ENCODE peak calls at places on chromosomes 7 and 10, in six cellular contexts. Y is stimulated activated CD4-positive, alpha-beta T cell treated with anti-CD3 and anti-CD28 coated beads, Interleukin-1b, Interleukin-23, amount 100 ng/mL, for 4 hours; A is IMR-90; M is GOT3; U is substantia nigra; Q is RWPE1. C is an unnamed sample.

GRCh38 chr10:5515948-5516761 is 8.6 kb upstream of the CALML3 start:
- DNase-seq in Y (no peak), A (no peak), M (no peak), U (no peak), Q (no peak), C (no peak)

GRCh38 chr7:155656891-155657290 is 12.4 kb downstream of the RBM33 start:
- DNase-seq in Y (no peak), A (no peak), M (no peak), U (no peak), Q (no peak), C (no peak)

GRCh38 chr7:51639661-51640340 is 323.2 kb upstream of the COBL start:
- DNase-seq in Y (no peak), A (no peak), M (no peak), U (no peak), Q (peak), C (no peak)

GRCh38 chr7:55570218-55570873 is 2.0 kb downstream of the VOPP1 start:
- DNase-seq in Y (no peak), A (no peak), M (no peak), U (no peak), Q (no peak), C (no peak)

GRCh38 chr10:78470267-78471103 is 436.8 kb downstream of the RPS24 start:
- DNase-seq in Y (no peak), A (peak), M (no peak), U (no peak), Q (no peak), C (no peak)

GRCh38 chr7:135653285-135654080 is 8.8 kb upstream of the STMP1 start:
- DNase-seq in Y (no peak), A (peak), M (no peak), U (no peak), Q (no peak), C (peak)

GRCh38 chr7:157930441-157930840 is 593.6 kb downstream of the DNAJB6 start:
- DNase-seq in Y (no peak), A (no peak), M (no peak), U (no peak), Q (no peak), C (no peak)

GRCh38 chr7:158492372-158492771 is 95.3 kb downstream of the PTPRN2 start:
- DNase-seq in Y (no peak), A (no peak), M (no peak), U (no peak), Q (no peak), C (no peak)

GRCh38 chr7:16773884-16774283 is 20.3 kb downstream of the TSPAN13 start:
- DNase-seq in Y (no peak), A (no peak), M (no peak), U (no peak), Q (no peak), C (no peak)

GRCh38 chr7:103499976-103500375 is 54.0 kb upstream of the SLC26A5 start:
- DNase-seq in Y (no peak), A (peak), M (no peak), U (no peak), Q (no peak), C (no peak)

GRCh38 chr7:31860925-31861324 is 173.9 kb downstream of the PPP1R17 start:
- DNase-seq in Y (no peak), A (peak), M (no peak), U (no peak), Q (no peak), C (no peak)

GRCh38 chr7:57370066-57370738 is 79.8 kb upstream of the ZNF716 start:
- DNase-seq in Y (no peak), A (no peak), M (no peak), U (no peak), Q (no peak), C (no peak)

GRCh38 chr7:102891693-102892261 is 21.0 kb upstream of the LRRC17 start:
- DNase-seq in Y (no peak), A (peak), M (no peak), U (no peak), Q (peak), C (peak)

GRCh38 chr7:70894799-70895198 is 237.1 kb upstream of the GALNT17 start:
- DNase-seq in Y (no peak), A (no peak), M (no peak), U (no peak), Q (no peak), C (no peak)

GRCh38 chr7:124912972-124913371 is 16.7 kb downstream of the POT1 start:
- DNase-seq in Y (no peak), A (no peak), M (no peak), U (no peak), Q (no peak), C (no peak)

GRCh38 chr7:363626-364025 is 73.7 kb downstream of the FOXL3 start:
- DNase-seq in Y (no peak), A (no peak), M (no peak), U (no peak), Q (no peak), C (no peak)

GRCh38 chr10:118594392-118595063 is 920 bp downstream of the PRLHR start:
- DNase-seq in Y (peak), A (peak), M (no peak), U (peak), Q (peak), C (no peak)

GRCh38 chr10:132815161-132815857 is 29.4 kb upstream of the NKX6-2 start:
- DNase-seq in Y (no peak), A (no peak), M (no peak), U (no peak), Q (no peak), C (no peak)

GRCh38 chr7:104956753-104957450 is 57.1 kb upstream of the KMT2E start:
- DNase-seq in Y (no peak), A (peak), M (peak), U (no peak), Q (no peak), C (peak)

GRCh38 chr7:20440472-20441105 is 109.9 kb downstream of the ITGB8 start:
- DNase-seq in Y (no peak), A (peak), M (no peak), U (peak), Q (no peak), C (peak)

GRCh38 chr7:716212-716611 is 10.3 kb upstream of the DNAAF5 start:
- DNase-seq in Y (no peak), A (no peak), M (no peak), U (no peak), Q (no peak), C (no peak)

GRCh38 chr10:36172054-36172531 is 530.0 kb upstream of the FZD8 start:
- DNase-seq in Y (no peak), A (peak), M (no peak), U (no peak), Q (no peak), C (peak)

GRCh38 chr10:60073397-60073780 is 167.0 kb upstream of the CCDC6 start:
- DNase-seq in Y (no peak), A (no peak), M (no peak), U (no peak), Q (no peak), C (no peak)

GRCh38 chr10:49081532-49082275 is 33.6 kb downstream of the VSTM4 start:
- DNase-seq in Y (no peak), A (peak), M (no peak), U (no peak), Q (no peak), C (peak)